ENCODE peak calls at places on chromosomes 13 and 19, in five cellular contexts. I is ACHN, V is RKO, Q is AG09319, D is globus pallidus. K is an unnamed sample.

GRCh38 chr19:12834976-12835757 is 788 bp upstream of the RTBDN start:
- DNase-seq in D (no peak), V (no peak), I (peak), Q (no peak), K (no peak)

GRCh38 chr19:43624933-43625332 is 5.5 kb upstream of the ZNF428 start:
- DNase-seq in V (no peak), I (no peak), Q (no peak), D (no peak), K (peak)

GRCh38 chr19:14661372-14661924 is 13.2 kb downstream of the ADGRE3 start:
- DNase-seq in Q (no peak), V (no peak), D (peak), I (no peak), K (no peak)

GRCh38 chr19:16436780-16437179 is 35.0 kb downstream of the EPS15L1 start:
- DNase-seq in I (no peak), V (no peak), Q (no peak), D (no peak), K (no peak)

GRCh38 chr13:38753878-38754277 is 67.0 kb downstream of the FREM2 start:
- DNase-seq in Q (no peak), V (no peak), D (no peak), I (no peak), K (no peak)

GRCh38 chr19:48036765-48037164 is 7.1 kb downstream of the CABP5 start:
- DNase-seq in I (no peak), D (no peak), Q (no peak), V (no peak), K (no peak)

GRCh38 chr19:543912-544608 is at the start of gene GZMM:
- DNase-seq in D (no peak), Q (no peak), V (no peak), I (no peak), K (peak)

GRCh38 chr13:24618219-24618955 is 61.8 kb upstream of the ATP12A start:
- DNase-seq in I (no peak), Q (no peak), D (no peak), V (no peak), K (peak)

GRCh38 chr13:88526186-88526852 is 855.1 kb downstream of the SLITRK5 start:
- DNase-seq in Q (no peak), I (no peak), D (no peak), V (no peak), K (no peak)

GRCh38 chr13:113324336-113324882 is 27.4 kb downstream of the LAMP1 start:
- DNase-seq in Q (no peak), D (peak), V (no peak), I (no peak), K (no peak)

GRCh38 chr13:77859450-77859849 is 59.2 kb downstream of the EDNRB start:
- DNase-seq in I (no peak), D (no peak), V (no peak), Q (peak), K (no peak)

GRCh38 chr19:55641376-55642152 is 762 bp downstream of the ZNF580 start:
- DNase-seq in D (no peak), Q (no peak), V (peak), I (no peak), K (no peak)

GRCh38 chr19:46898731-46899130 is 37.9 kb downstream of the ARHGAP35 start:
- DNase-seq in D (peak), V (no peak), I (no peak), Q (no peak), K (no peak)

GRCh38 chr13:76383671-76384461 is 502.3 kb downstream of the KCTD12 start:
- DNase-seq in I (peak), Q (peak), D (no peak), V (no peak), K (no peak)

GRCh38 chr13:111623170-111623569 is 302.7 kb downstream of the TEX29 start:
- DNase-seq in Q (no peak), V (no peak), D (no peak), I (no peak), K (no peak)